ENCODE peak calls at places on chromosomes 6 and 20, in four cellular contexts. W is naive thymus-derived CD4-positive, alpha-beta T cell; B is CD4-positive, alpha-beta T cell; V is endodermal cell. O is an unnamed sample. For H3K27me3, the result is how much of the 10 kb centered on the place peaks cover.

GRCh38 chr6:42368156-42368555 is 83.6 kb downstream of the TRERF1 start:
- DNase-seq in W (no peak), B (no peak), V (no peak), O (no peak)

GRCh38 chr20:13200767-13201500 is 20.1 kb upstream of the ISM1 start:
- DNase-seq in W (no peak), B (no peak), V (peak), O (no peak)

GRCh38 chr6:161584051-161584450 is 310.2 kb upstream of the AGPAT4 start:
- DNase-seq in W (no peak), B (no peak), V (no peak), O (no peak)

GRCh38 chr6:168905451-168906090 is 348.1 kb downstream of the THBS2 start:
- DNase-seq in W (no peak), B (no peak), V (no peak), O (no peak)

GRCh38 chr20:3935295-3935955 is 46.2 kb downstream of the PANK2 start:
- DNase-seq in W (no peak), B (no peak), V (no peak), O (no peak)

GRCh38 chr20:9800406-9800805 is 38.5 kb downstream of the PAK5 start:
- DNase-seq in W (no peak), B (no peak), V (no peak), O (no peak)

GRCh38 chr6:6033858-6034257 is 27.1 kb upstream of the NRN1 start:
- DNase-seq in W (no peak), B (no peak), V (no peak), O (no peak)

GRCh38 chr6:139376054-139376355 is 1.6 kb upstream of the CITED2 start:
- DNase-seq in W (no peak), B (no peak), V (no peak), O (no peak)

GRCh38 chr6:94289131-94289530 is 869.8 kb upstream of the EPHA7 start:
- DNase-seq in W (no peak), B (no peak), V (peak), O (peak)

GRCh38 chr6:28207244-28208179 is 17.6 kb upstream of the ZSCAN9 start:
- DNase-seq in W (no peak), B (no peak), V (peak), O (peak)

GRCh38 chr6:920512-920911 is 227.6 kb upstream of the EXOC2 start:
- DNase-seq in W (no peak), B (no peak), V (no peak), O (no peak)

GRCh38 chr6:106510090-106510970 is 119.0 kb downstream of the RTN4IP1 start:
- DNase-seq in W (peak), B (peak), V (peak), O (peak)

GRCh38 chr6:26576929-26577719 is 19.6 kb upstream of the ABT1 start:
- DNase-seq in W (no peak), B (peak), V (peak), O (no peak)

GRCh38 chr6:158408552-158409130 is 96.4 kb downstream of the TULP4 start:
- DNase-seq in W (no peak), B (no peak), V (no peak), O (peak)

GRCh38 chr6:17865798-17866725 is 121.4 kb downstream of the KIF13A start:
- DNase-seq in W (no peak), B (no peak), V (no peak), O (no peak)

GRCh38 chr6:14001329-14002012 is 76.7 kb downstream of the RNF182 start:
- DNase-seq in W (no peak), B (no peak), V (no peak), O (no peak)

GRCh38 chr6:85008311-85009015 is 244.1 kb upstream of the TBX18 start:
- DNase-seq in W (no peak), B (no peak), V (no peak), O (no peak)

GRCh38 chr6:44522871-44523270 is 135.4 kb downstream of the CDC5L start:
- DNase-seq in W (no peak), B (no peak), V (no peak), O (no peak)

GRCh38 chr20:24598346-24598745 is 128.9 kb downstream of the SYNDIG1 start:
- DNase-seq in W (no peak), B (no peak), V (no peak), O (no peak)

GRCh38 chr6:154447929-154448328 is 62.6 kb downstream of the CNKSR3 start:
- DNase-seq in W (no peak), B (no peak), V (no peak), O (no peak)

GRCh38 chr20:63873477-63873971 is 8.5 kb downstream of the TPD52L2 start:
- DNase-seq in W (no peak), B (no peak), V (no peak), O (no peak)

GRCh38 chr6:168838000-168838399 is 397.0 kb downstream of the SMOC2 start:
- DNase-seq in W (no peak), B (no peak), V (no peak), O (no peak)

GRCh38 chr6:72788188-72788587 is 166.3 kb downstream of the KCNQ5 start:
- DNase-seq in W (no peak), B (no peak), V (no peak), O (no peak)

GRCh38 chr6:134057478-134057877 is 5.1 kb upstream of the SLC2A12 start:
- DNase-seq in W (no peak), B (no peak), V (peak), O (no peak)

GRCh38 chr20:57267158-57267821 is 849 bp upstream of the BMP7 start:
- DNase-seq in W (no peak), B (no peak), V (no peak), O (peak)

GRCh38 chr6:167898673-167899311 is 72.1 kb downstream of the AFDN start:
- DNase-seq in W (no peak), B (no peak), V (no peak), O (no peak)

GRCh38 chr6:137218473-137218916 is 690 bp downstream of the IFNGR1 start:
- DNase-seq in W (peak), B (peak), V (peak), O (peak)

GRCh38 chr6:36130672-36131516 is 581 bp downstream of the MAPK13 start:
- DNase-seq in W (peak), B (peak), V (peak), O (peak)

GRCh38 chr6:170137176-170137891 is 153.5 kb downstream of the DLL1 start:
- DNase-seq in W (no peak), B (no peak), V (peak), O (no peak)

DNA sequence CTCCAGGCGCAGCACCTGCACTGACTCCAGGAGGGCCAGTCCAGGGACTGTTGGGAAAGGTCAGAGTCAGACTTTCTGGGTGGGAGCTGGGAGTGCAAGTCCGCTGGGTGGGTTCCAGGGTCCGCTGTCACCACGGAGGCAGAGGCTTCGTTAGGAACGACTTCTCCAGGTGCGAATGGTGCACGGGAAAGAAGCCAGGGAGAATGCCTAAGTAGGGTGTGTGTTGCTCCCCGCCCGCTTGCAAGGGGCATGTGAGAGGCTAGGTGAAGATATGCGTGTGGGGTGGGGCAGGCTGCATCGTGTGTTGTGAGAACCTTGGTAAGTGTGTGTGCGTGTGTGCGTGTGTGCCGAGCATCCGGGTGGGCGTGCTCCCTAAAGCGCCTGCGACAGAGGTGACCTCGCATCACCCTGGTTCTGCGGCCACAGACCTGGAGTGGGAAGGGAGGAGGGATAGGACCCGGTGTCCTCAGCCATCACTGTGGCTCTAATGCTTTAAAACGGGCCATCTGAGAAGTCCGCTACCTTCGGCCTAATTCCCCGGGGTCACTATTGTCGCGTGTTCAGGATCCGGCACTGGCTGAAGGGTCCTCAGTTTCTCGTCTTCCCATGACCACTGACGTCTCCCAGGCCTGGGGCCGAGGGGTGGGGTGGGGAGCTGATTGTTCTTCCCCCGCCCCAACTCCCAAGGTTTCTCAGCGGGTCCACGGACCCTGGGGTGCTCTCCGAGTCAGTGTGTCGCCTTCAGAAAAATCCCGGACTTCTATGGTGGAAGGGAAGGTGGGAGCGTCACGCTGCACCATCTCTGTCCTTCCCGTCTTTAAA is 6.1 kb downstream of the SLC32A1 start:
- DNase-seq in W (no peak), B (no peak), V (peak), O (peak)
- H3K27me3 ChIP-seq in W (under half), B (half or more), V (half or more), O (half or more)

GRCh38 chr6:166498661-166499349 is 87.7 kb downstream of the RAMACL start:
- DNase-seq in W (no peak), B (no peak), V (no peak), O (no peak)

GRCh38 chr6:166498228-166498627 is 88.2 kb downstream of the RAMACL start:
- DNase-seq in W (no peak), B (no peak), V (peak), O (no peak)

GRCh38 chr6:166501246-166501645 is 85.2 kb downstream of the RAMACL start:
- DNase-seq in W (no peak), B (no peak), V (no peak), O (no peak)

GRCh38 chr6:166499350-166500163 is 86.9 kb downstream of the RAMACL start:
- DNase-seq in W (no peak), B (no peak), V (no peak), O (no peak)

DNA sequence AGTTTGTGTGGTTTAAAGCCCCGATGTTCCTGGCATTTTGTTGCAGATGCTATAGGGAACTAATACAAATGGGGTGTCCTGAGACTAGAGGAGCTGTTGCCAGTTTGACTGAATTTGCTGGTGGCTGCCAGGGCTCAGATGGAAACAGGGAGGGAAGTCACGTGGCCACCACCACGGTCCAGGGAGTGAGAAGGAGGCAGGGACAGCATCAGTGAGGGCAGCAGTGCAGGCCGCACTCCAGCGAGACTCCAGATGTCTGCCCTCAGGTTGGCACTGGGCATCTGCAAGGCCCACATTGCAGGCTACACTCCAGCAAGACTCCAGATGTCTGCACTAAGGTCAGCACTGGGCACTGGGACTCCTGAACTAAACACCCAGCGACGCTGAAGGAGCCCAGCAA is 86.2 kb downstream of the RAMACL start:
- DNase-seq in W (no peak), B (no peak), V (no peak), O (no peak)
- H3K27me3 ChIP-seq in W (under half), B (under half), V (under half), O (under half)

GRCh38 chr6:30463651-30464618 is 25.4 kb upstream of the HLA-E start:
- DNase-seq in W (no peak), B (peak), V (no peak), O (no peak)
- H3K27me3 ChIP-seq in W (half or more), B (half or more), V (half or more), O (half or more)

GRCh38 chr20:46302119-46302518 is 6.2 kb downstream of the CDH22 start:
- DNase-seq in W (no peak), B (no peak), V (no peak), O (no peak)
- H3K27me3 ChIP-seq in W (under half), B (under half), V (under half), O (under half)

DNA sequence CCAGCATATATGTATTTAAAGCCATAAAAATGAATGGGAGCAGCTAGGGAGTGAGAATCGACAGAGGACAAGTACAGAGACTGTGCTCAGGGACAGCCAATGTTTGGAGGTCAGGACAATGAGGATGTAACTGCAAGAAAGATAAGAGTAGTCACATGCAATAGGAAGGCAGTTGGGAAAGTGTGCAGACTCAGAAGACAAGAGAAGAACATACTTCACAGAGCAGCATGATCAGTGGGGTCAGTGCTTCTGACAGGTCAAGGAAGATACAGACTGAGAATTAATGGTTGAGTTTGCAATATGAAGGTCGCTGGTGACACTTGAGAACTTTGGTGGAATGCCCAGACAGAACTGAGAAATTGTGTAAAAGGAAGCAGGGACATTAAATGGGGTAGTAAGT is 25.1 kb downstream of the PLAGL1 start:
- DNase-seq in W (no peak), B (no peak), V (no peak), O (no peak)
- H3K27me3 ChIP-seq in W (under half), B (under half), V (under half), O (under half)

GRCh38 chr20:51311636-51312479 is 230.7 kb downstream of the NFATC2 start:
- DNase-seq in W (no peak), B (no peak), V (peak), O (peak)
- H3K27me3 ChIP-seq in W (under half), B (under half), V (under half), O (under half)

GRCh38 chr20:21336455-21337151 is 33.5 kb downstream of the XRN2 start:
- DNase-seq in W (no peak), B (no peak), V (no peak), O (no peak)

GRCh38 chr20:21340991-21341722 is 38.0 kb downstream of the XRN2 start:
- DNase-seq in W (no peak), B (no peak), V (no peak), O (no peak)

GRCh38 chr20:21339499-21339898 is 36.4 kb downstream of the XRN2 start:
- DNase-seq in W (no peak), B (no peak), V (no peak), O (no peak)

GRCh38 chr20:21342656-21343345 is 39.7 kb downstream of the XRN2 start:
- DNase-seq in W (no peak), B (no peak), V (no peak), O (no peak)

GRCh38 chr20:21338291-21338690 is 35.2 kb downstream of the XRN2 start:
- DNase-seq in W (no peak), B (no peak), V (no peak), O (no peak)
- H3K27me3 ChIP-seq in W (under half), B (under half), V (under half), O (under half)

DNA sequence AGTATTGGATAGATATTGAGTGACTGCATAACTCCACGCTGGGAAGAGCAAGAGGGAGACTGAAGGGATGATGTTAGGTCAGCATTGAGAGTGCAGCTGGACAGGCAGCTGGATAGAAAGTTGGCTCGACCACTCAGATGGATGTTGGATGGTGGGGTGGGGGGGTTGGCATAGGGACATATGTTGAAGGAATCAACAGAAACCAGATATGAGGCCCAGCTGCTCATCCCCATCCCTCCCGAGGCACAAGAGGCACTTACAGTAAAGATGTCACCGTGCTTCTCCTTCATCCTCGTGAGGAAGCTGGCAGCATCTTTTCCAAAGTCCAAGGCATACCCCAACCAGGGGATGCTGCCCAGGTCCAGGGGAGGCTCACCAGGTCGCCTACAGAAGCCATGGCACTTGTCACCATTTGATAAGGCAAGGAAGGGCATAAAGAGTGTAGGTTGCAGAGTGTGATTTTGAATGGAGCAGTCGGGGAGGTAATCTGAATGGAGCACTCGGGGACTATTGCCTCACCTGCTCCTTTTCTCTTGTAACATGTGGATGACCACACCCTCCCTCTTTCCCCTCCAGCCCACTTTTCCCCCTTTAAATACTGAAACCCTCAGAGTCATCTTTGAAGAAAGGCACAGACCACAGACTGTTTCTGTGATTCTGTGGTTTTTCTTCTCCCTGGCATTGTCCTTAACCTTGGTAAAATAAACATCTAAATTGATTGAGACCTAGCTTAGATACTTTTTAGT is 18.0 kb downstream of the PTGIS start:
- DNase-seq in W (no peak), B (no peak), V (no peak), O (no peak)
- H3K27me3 ChIP-seq in W (under half), B (under half), V (under half), O (under half)

O was measured in H7.